ENCODE peak calls at places on chromosomes 6 and 20, in six cellular contexts. Y is left lung, A is lung, B is tibial nerve, I is neuronal stem cell, H is tibial artery. Q is an unnamed sample. For H3K4me1, the result is how much of the 10 kb centered on the place peaks cover.

GRCh38 chr6:99471638-99472037 is 43.6 kb downstream of the USP45 start:
- DNase-seq in Y (no peak), A (no peak), B (no peak), I (no peak), H (no peak), Q (no peak)

GRCh38 chr20:18252597-18253451 is 35.5 kb upstream of the ZNF133 start:
- DNase-seq in Y (peak), A (peak), B (no peak), I (no peak), H (no peak), Q (no peak)

GRCh38 chr6:34506718-34507117 is 40.8 kb downstream of the PACSIN1 start:
- DNase-seq in Y (no peak), A (no peak), B (no peak), I (no peak), H (no peak), Q (no peak)

GRCh38 chr6:170294813-170295518 is 4.1 kb upstream of the DLL1 start:
- DNase-seq in Y (no peak), A (no peak), B (no peak), I (no peak), H (peak), Q (no peak)

GRCh38 chr6:84912472-84913143 is 148.2 kb upstream of the TBX18 start:
- DNase-seq in Y (no peak), A (no peak), B (no peak), I (no peak), H (no peak), Q (peak)

GRCh38 chr20:53801609-53802370 is 208.2 kb upstream of the ZNF217 start:
- DNase-seq in Y (no peak), A (no peak), B (no peak), I (no peak), H (no peak), Q (no peak)

GRCh38 chr6:57252137-57252536 is 30.0 kb upstream of the RAB23 start:
- DNase-seq in Y (no peak), A (no peak), B (no peak), I (no peak), H (no peak), Q (no peak)

GRCh38 chr20:45913105-45913504 is 1.1 kb upstream of the PLTP start:
- DNase-seq in Y (no peak), A (no peak), B (no peak), I (no peak), H (no peak), Q (no peak)

GRCh38 chr6:21327326-21328140 is 266.0 kb upstream of the SOX4 start:
- DNase-seq in Y (no peak), A (no peak), B (no peak), I (no peak), H (no peak), Q (no peak)

GRCh38 chr6:38271081-38271480 is 368.6 kb downstream of the BTBD9 start:
- DNase-seq in Y (no peak), A (no peak), B (no peak), I (no peak), H (no peak), Q (no peak)

GRCh38 chr6:140921366-140922226 is 1211.1 kb upstream of the GJE1 start:
- DNase-seq in Y (no peak), A (no peak), B (no peak), I (peak), H (no peak), Q (no peak)

GRCh38 chr6:154343473-154344308 is 12.9 kb downstream of the IPCEF1 start:
- DNase-seq in Y (peak), A (peak), B (no peak), I (no peak), H (no peak), Q (no peak)

GRCh38 chr6:15994814-15995459 is 133.9 kb upstream of the MYLIP start:
- DNase-seq in Y (no peak), A (no peak), B (no peak), I (no peak), H (no peak), Q (no peak)

DNA sequence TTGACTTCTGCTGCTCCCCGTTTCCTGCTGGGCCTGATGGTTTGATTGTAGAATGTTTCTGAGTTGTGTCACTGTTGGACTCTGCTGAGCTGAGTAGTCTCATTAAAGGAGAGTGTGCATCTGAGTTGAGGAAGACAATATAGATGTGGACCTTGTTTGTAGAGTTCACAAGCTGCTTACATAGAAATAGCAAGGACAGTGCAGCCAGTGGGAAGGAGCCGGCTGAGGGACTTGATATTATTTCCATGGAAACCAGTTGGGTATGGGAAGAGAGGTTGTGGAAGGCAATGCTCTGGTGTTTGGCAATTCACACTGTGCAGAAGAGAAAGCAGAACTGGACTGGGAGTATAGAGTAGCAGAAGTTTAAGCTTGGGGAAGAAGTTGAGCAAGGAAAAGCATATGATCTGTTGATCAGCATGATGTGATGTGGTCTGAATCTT is 14.8 kb downstream of the IGF2R start:
- DNase-seq in Y (no peak), A (no peak), B (no peak), I (no peak), H (no peak), Q (no peak)
- H3K4me3 ChIP-seq in Y (peak), A (no peak), B (no peak), I (no peak), H (no peak), Q (no peak)

DNA sequence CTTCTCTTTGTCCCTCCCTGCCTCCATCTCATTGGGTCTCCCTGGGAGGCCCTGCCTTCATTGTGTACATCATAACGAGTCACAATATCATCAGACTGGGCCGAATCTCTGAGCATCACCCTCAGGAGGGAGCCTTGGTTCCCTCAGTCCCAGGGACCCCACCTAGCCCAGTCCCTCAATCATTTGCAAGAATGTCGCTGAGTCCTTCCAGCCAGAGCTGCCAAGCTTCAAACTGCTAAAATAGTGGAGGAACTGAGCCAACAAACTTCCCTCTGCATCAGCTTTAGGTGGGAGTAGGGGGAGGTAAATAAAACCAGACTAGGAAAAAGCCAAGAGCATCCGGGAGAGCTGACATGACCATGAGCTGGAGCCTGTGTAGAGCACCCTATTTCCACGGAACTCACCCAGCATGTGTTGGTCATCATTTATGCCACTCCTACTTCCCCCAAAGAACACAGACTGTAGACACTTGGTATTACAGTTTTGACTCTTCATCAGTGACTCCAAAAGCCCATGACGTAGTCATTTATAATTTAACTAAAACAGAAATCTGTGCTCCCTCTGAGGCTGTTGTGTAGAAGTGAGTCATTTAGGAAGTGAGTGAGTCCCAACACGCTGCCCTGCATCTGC is 28.8 kb upstream of the IL17A start:
- DNase-seq in Y (no peak), A (no peak), B (no peak), I (no peak), H (no peak), Q (no peak)
- H3K4me1 ChIP-seq in Y (under half), A (under half), B (under half), I (under half), H (under half), Q (under half)

GRCh38 chr6:41704656-41705328 is 30.6 kb downstream of the TFEB start:
- DNase-seq in Y (no peak), A (no peak), B (no peak), I (no peak), H (no peak), Q (no peak)
- H3K27ac ChIP-seq in Y (peak), A (no peak), B (peak), I (no peak), H (peak), Q (peak)

GRCh38 chr6:111796310-111796918 is 76.8 kb downstream of the FYN start:
- DNase-seq in Y (no peak), A (no peak), B (no peak), I (no peak), H (no peak), Q (no peak)

GRCh38 chr6:111793711-111794111 is 79.5 kb downstream of the FYN start:
- DNase-seq in Y (no peak), A (no peak), B (no peak), I (no peak), H (no peak), Q (no peak)

GRCh38 chr6:111795558-111795957 is 77.7 kb downstream of the FYN start:
- DNase-seq in Y (no peak), A (no peak), B (no peak), I (no peak), H (no peak), Q (no peak)

GRCh38 chr6:111794300-111794699 is 79.0 kb downstream of the FYN start:
- DNase-seq in Y (no peak), A (no peak), B (no peak), I (no peak), H (no peak), Q (no peak)

DNA sequence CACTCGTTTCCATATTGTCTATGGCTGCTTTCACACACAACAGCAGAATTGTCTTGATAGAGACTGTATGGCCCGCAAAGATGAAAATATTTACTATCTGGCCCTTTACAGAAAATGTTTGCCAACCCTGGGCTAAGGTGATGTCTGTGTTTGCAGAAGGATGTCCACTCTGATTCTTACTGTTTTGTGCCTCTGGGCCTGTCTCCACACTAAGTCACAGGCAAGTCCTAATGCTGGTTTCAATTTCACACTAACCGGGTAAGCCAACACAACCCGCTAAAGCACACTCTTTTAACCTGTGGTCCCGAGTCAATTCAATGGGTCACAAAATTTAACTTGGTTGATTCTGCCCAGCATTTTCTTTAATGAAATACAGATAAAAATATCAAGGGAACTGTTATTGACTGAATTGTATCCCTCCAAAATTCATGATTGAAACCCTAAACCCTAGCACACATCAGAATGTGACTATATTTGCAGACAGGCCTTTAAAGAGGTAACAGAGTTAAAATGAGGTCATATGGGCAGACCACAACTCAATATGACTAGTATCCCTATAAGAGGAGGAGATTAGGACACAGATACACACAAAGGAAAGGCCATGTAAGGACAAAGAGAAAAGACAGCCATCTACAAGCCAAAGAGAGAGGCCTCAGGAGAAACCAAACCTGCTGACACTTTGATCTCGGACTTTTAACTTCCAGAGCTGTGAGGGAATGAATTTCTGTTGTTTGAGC is 78.4 kb downstream of the FYN start:
- DNase-seq in Y (no peak), A (no peak), B (no peak), I (no peak), H (no peak), Q (no peak)
- H3K4me3 ChIP-seq in Y (no peak), A (no peak), B (no peak), I (no peak), H (no peak), Q (no peak)

DNA sequence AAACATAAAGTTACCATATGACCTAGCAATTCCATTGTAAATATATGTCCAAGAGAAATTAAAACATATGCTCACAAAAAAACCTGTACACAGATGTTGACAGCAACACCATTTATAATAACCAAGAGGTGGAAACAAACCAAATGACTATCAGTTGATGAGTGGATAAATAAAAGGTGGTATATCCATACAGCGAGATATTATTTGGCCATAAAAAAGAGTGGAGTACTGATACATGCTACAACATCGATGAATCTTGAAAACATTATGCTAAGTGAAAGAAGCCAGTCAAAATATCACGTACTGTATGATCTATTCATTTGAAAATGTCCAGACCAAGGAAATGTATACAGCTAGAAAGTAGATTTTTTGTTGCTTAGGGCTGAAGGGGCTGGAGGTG is 2.9 kb downstream of the CAP2 start:
- DNase-seq in Y (no peak), A (no peak), B (no peak), I (no peak), H (no peak), Q (no peak)
- H3K4me1 ChIP-seq in Y (under half), A (under half), B (under half), I (under half), H (under half), Q (under half)

GRCh38 chr6:40399888-40400468 is 187.2 kb downstream of the LRFN2 start:
- DNase-seq in Y (no peak), A (no peak), B (no peak), I (no peak), H (no peak), Q (no peak)
- H3K27ac ChIP-seq in Y (no peak), A (no peak), B (no peak), I (no peak), H (no peak), Q (no peak)

GRCh38 chr6:129491436-129491835 is 218.5 kb downstream of the ARHGAP18 start:
- DNase-seq in Y (no peak), A (no peak), B (no peak), I (no peak), H (no peak), Q (no peak)
- H3K4me3 ChIP-seq in Y (no peak), A (no peak), B (no peak), I (no peak), H (peak), Q (no peak)

DNA sequence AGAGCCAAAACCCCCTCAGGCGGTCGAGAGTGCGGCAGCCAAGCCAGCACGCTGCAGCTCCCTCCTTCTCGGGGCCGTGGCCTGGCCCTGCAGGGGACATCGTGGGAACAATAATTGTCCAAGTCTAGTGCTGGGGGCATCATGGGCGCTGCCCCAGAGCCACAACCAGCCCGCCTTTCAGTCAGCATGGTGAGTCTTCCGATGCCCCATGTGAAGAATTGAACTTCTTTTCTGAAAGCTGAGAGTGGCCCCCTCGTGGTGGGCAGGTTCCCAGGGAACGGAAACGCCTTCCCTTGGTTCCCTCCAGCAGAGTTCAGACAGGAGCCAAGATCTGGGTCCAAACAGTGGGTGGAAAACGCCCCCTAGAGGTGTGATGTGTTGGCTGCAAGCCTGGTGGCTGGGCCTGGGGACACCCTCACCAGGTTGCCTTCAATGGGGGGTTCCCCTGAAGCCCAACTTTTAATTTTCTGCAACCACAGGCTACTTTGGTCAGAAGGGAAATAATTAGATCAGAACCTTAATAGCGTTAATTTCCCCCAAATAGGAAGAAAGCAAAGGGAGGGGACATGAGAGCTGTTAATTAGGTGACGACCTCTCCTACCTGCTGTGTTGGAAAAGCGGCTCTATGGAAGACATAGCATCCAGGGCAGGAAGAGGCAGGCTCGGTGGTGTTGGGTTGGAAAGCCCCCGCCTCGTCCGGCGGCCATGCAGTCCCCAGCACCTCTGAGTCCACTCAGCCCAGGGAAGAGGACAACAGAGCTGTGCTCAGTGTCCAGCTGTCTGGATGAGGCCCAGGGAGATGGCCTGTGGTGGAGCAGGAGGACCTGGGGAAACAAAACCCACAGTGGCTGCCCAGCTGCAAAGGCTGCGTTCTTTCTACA is 4.7 kb upstream of the MRGBP start:
- DNase-seq in Y (peak), A (peak), B (peak), I (peak), H (peak), Q (peak)
- H3K4me1 ChIP-seq in Y (under half), A (under half), B (under half), I (under half), H (under half), Q (under half)

DNA sequence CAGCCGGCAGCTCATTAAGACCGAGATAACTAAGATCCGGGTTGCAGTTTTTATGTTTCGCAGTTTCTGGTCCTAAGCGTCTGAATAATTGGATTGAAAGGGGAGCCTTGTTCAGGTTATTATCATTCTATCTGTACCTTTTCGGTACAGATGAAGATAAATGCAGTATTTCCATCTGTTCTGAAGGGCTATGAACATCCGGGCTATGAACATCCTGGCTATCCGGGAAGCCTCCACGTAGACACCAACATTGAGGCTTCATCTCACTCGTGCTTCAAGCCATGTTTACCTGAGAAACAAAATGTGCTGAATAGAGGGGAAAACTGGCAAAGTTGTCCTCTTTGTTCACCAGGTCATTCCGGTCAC is 399 bp upstream of the REPS1 start:
- DNase-seq in Y (no peak), A (no peak), B (no peak), I (no peak), H (no peak), Q (no peak)
- H3K27ac ChIP-seq in Y (peak), A (peak), B (no peak), I (no peak), H (peak), Q (no peak)

Q was measured in right cardiac atrium.